ENCODE peak calls at places on chromosomes 2 and 18, in six cellular contexts. L is left lung, X is stomach, F is fibroblast of lung, P is cardiac muscle cell, K is adrenal gland. S is an unnamed sample.

GRCh38 chr2:68251855-68252406 is 401 bp downstream of the PPP3R1 start:
- DNase-seq in F (no peak), X (peak), K (peak), L (peak), P (peak), S (no peak)

GRCh38 chr18:29501952-29502351 is 1325.0 kb upstream of the CDH2 start:
- DNase-seq in L (no peak), F (peak), P (peak), K (no peak), X (no peak), S (peak)

GRCh38 chr2:215745316-215745715 is 268.0 kb downstream of the MREG start:
- DNase-seq in P (no peak), K (no peak), F (no peak), L (no peak), X (no peak), S (no peak)

GRCh38 chr2:234981197-234982095 is 29.6 kb downstream of the SH3BP4 start:
- DNase-seq in P (peak), X (peak), K (peak), F (peak), L (peak), S (peak)

GRCh38 chr18:46226461-46226860 is 122.3 kb downstream of the HAUS1 start:
- DNase-seq in L (no peak), F (peak), P (peak), K (no peak), X (no peak), S (peak)

GRCh38 chr2:219570924-219571310 is 422 bp downstream of the OBSL1 start:
- DNase-seq in P (peak), L (no peak), X (no peak), F (peak), K (no peak), S (no peak)

GRCh38 chr2:215680605-215681598 is 245.0 kb upstream of the FN1 start:
- DNase-seq in P (peak), F (peak), L (peak), X (no peak), K (peak), S (peak)

GRCh38 chr2:170354855-170355649 is 177.1 kb downstream of the MYO3B start:
- DNase-seq in F (no peak), X (no peak), K (no peak), P (no peak), L (no peak), S (no peak)

GRCh38 chr2:28544405-28544914 is 48.6 kb downstream of the PLB1 start:
- DNase-seq in F (no peak), X (no peak), L (no peak), P (peak), K (peak), S (no peak)

GRCh38 chr2:46377666-46378560 is 80.7 kb downstream of the EPAS1 start:
- DNase-seq in X (no peak), F (no peak), K (no peak), P (no peak), L (no peak), S (no peak)

GRCh38 chr2:190466819-190467444 is 58.8 kb downstream of the MFSD6 start:
- DNase-seq in L (no peak), P (no peak), K (no peak), F (peak), X (no peak), S (no peak)

GRCh38 chr2:163877316-163877715 is 141.5 kb upstream of the FIGN start:
- DNase-seq in P (peak), L (no peak), F (peak), K (no peak), X (no peak), S (peak)

GRCh38 chr2:1569879-1570450 is 156.7 kb downstream of the TPO start:
- DNase-seq in X (no peak), F (no peak), K (no peak), L (no peak), P (no peak), S (no peak)

GRCh38 chr2:212928681-212929080 is 222.7 kb downstream of the IKZF2 start:
- DNase-seq in P (peak), X (no peak), L (no peak), K (no peak), F (no peak), S (no peak)

GRCh38 chr2:104236491-104236890 is 617.4 kb upstream of the POU3F3 start:
- DNase-seq in F (no peak), X (no peak), P (no peak), L (no peak), K (no peak), S (no peak)

GRCh38 chr2:31037058-31037457 is 101.2 kb downstream of the GALNT14 start:
- DNase-seq in K (no peak), X (no peak), P (no peak), L (no peak), F (no peak), S (no peak)

GRCh38 chr18:23935804-23936203 is 78.8 kb upstream of the TTC39C start:
- DNase-seq in X (no peak), L (no peak), F (no peak), K (no peak), P (no peak), S (no peak)
- H3K4me3 ChIP-seq in X (no peak), L (no peak), F (no peak), K (no peak), P (no peak), S (no peak)

GRCh38 chr2:70201831-70202230 is 11.0 kb upstream of the C2orf42 start:
- DNase-seq in X (no peak), F (no peak), K (no peak), L (no peak), P (no peak), S (no peak)
- H3K4me3 ChIP-seq in X (no peak), F (no peak), K (no peak), L (no peak), P (no peak), S (no peak)

GRCh38 chr18:8248576-8248975 is 360.7 kb upstream of the RAB12 start:
- DNase-seq in K (no peak), X (no peak), L (no peak), P (no peak), F (no peak), S (no peak)
- H3K4me3 ChIP-seq in K (no peak), X (no peak), L (no peak), P (no peak), F (no peak), S (no peak)

DNA sequence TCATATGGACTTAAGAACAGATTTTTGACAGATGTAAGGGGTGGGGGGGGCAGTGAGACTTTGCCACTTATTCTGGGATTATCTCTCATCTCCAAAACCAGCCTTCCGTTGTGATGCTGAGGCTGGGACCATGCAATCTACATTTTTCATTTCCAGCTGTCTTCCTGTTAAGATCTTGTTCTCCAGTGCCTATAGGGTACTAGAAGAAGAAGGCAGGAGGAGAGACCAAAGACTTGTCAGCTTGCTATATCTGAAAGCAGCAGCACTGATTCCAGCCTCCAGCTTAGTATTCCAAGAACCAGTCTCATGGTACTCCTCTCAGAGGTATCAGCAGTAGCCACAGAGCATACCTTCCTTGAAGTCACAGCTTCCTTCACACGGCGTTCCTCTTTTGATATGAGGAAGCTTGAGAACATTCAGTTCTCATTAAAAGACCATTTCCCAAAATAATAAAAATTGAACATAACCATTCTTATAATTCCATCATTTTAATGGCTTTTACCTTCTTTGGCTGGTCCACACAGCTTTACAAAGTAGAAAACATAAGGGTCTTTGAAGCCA is 49.8 kb downstream of the USP34 start:
- DNase-seq in X (no peak), L (no peak), F (no peak), K (no peak), P (no peak), S (no peak)
- H3K4me3 ChIP-seq in X (no peak), L (no peak), F (no peak), K (no peak), P (no peak), S (no peak)

DNA sequence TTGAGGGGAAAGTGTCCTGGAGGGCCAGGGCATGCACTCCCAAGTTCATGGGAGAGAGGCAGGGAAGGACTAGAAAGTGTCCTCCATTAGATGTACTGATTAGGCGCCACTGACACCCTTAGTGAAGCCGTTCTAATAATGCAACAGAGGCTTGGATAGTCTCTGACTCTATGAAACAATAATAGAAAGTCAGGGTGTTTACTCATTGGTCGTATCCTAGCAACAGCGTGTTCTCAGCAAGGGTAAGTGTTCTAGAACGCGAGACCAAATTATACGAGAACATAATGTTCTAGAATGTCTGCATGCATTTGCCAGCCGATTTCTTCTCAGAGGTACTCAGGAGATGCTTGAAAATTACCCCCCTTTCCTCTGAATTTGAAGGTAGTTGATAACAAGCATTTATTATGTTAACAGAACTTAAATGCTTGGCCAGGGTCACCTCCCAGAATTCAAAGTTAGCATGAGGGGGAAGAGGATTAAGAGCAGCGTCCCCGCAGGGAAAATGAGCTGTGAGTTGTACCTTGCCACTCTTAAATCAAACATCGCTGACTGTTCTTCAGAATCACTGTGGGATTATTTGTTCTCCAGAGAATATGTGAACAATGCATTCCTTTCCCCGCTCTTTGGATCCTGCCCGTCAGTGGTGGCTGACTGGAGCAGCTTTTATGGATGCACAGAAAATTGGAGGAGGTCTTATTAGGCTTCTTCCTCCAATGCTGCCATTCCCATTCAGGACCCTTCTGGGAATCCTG is 33.7 kb upstream of the PDIA6 start:
- DNase-seq in F (no peak), K (no peak), P (no peak), X (no peak), L (no peak), S (no peak)
- H3K4me3 ChIP-seq in F (no peak), K (no peak), P (no peak), X (no peak), L (no peak), S (no peak)